ENCODE peak calls at places on chromosomes 11 and 22, in nine cellular contexts. One of them, this sample, is unnamed.
A peak's percentile ranks its signal among the peaks of the same experiment; 100 is the strongest.

GRCh38 chr22:49645791-49646550 is 181.7 kb downstream of the BRD1 start:
- DNase-seq in stimulated activated CD4-positive, alpha-beta T cell treated with anti-CD3 and anti-CD28 coated beads, Interleukin-4, amount 100 ng/mL, for 48 hours: no peak
- DNase-seq in HCEC 1CT: no peak
- DNase-seq in H1: no peak
- DNase-seq in osteocyte: no peak
- DNase-seq in activated CD8-positive, alpha-beta memory T cell treated with anti-CD3 and anti-CD28 coated beads, Interleukin-2, amount 50 U/mL, for 48 hours: no peak
- DNase-seq in OCI-M1: no peak
- DNase-seq in right lobe of liver: no peak
- DNase-seq in activated CD4-positive, alpha-beta T cell treated with anti-CD3 and anti-CD28 coated beads, Interleukin-2, amount 50 U/mL, for 4 hours: no peak
- DNase-seq in this sample: no peak

GRCh38 chr11:11510939-11511338 is 110.9 kb downstream of the GALNT18 start:
- DNase-seq in osteocyte: no peak
- DNase-seq in right lobe of liver: no peak
- DNase-seq in HCEC 1CT: no peak
- DNase-seq in activated CD8-positive, alpha-beta memory T cell treated with anti-CD3 and anti-CD28 coated beads, Interleukin-2, amount 50 U/mL, for 48 hours: no peak
- DNase-seq in OCI-M1: no peak
- DNase-seq in H1: no peak
- DNase-seq in activated CD4-positive, alpha-beta T cell treated with anti-CD3 and anti-CD28 coated beads, Interleukin-2, amount 50 U/mL, for 4 hours: no peak
- DNase-seq in stimulated activated CD4-positive, alpha-beta T cell treated with anti-CD3 and anti-CD28 coated beads, Interleukin-4, amount 100 ng/mL, for 48 hours: no peak
- DNase-seq in this sample: no peak

GRCh38 chr22:21074092-21074715 is 28.5 kb downstream of the LRRC74B start:
- DNase-seq in HCEC 1CT: peak; percentile 80
- DNase-seq in stimulated activated CD4-positive, alpha-beta T cell treated with anti-CD3 and anti-CD28 coated beads, Interleukin-4, amount 100 ng/mL, for 48 hours: no peak
- DNase-seq in OCI-M1: peak; percentile 50
- DNase-seq in activated CD4-positive, alpha-beta T cell treated with anti-CD3 and anti-CD28 coated beads, Interleukin-2, amount 50 U/mL, for 4 hours: no peak
- DNase-seq in activated CD8-positive, alpha-beta memory T cell treated with anti-CD3 and anti-CD28 coated beads, Interleukin-2, amount 50 U/mL, for 48 hours: no peak
- DNase-seq in H1: no peak
- DNase-seq in osteocyte: no peak
- DNase-seq in right lobe of liver: no peak
- DNase-seq in this sample: no peak

GRCh38 chr11:78830277-78830676 is 255.6 kb upstream of the NARS2 start:
- DNase-seq in right lobe of liver: no peak
- DNase-seq in osteocyte: no peak
- DNase-seq in stimulated activated CD4-positive, alpha-beta T cell treated with anti-CD3 and anti-CD28 coated beads, Interleukin-4, amount 100 ng/mL, for 48 hours: no peak
- DNase-seq in activated CD8-positive, alpha-beta memory T cell treated with anti-CD3 and anti-CD28 coated beads, Interleukin-2, amount 50 U/mL, for 48 hours: no peak
- DNase-seq in OCI-M1: no peak
- DNase-seq in HCEC 1CT: no peak
- DNase-seq in H1: no peak
- DNase-seq in activated CD4-positive, alpha-beta T cell treated with anti-CD3 and anti-CD28 coated beads, Interleukin-2, amount 50 U/mL, for 4 hours: no peak
- DNase-seq in this sample: no peak

GRCh38 chr11:92295175-92296137 is 70.8 kb downstream of the FAT3 start:
- DNase-seq in HCEC 1CT: peak; percentile 15
- DNase-seq in activated CD4-positive, alpha-beta T cell treated with anti-CD3 and anti-CD28 coated beads, Interleukin-2, amount 50 U/mL, for 4 hours: no peak
- DNase-seq in right lobe of liver: no peak
- DNase-seq in osteocyte: no peak
- DNase-seq in OCI-M1: no peak
- DNase-seq in H1: no peak
- DNase-seq in stimulated activated CD4-positive, alpha-beta T cell treated with anti-CD3 and anti-CD28 coated beads, Interleukin-4, amount 100 ng/mL, for 48 hours: no peak
- DNase-seq in activated CD8-positive, alpha-beta memory T cell treated with anti-CD3 and anti-CD28 coated beads, Interleukin-2, amount 50 U/mL, for 48 hours: no peak
- DNase-seq in this sample: no peak

GRCh38 chr22:22770280-22770871 is 117.2 kb upstream of the IGLL5 start:
- DNase-seq in activated CD8-positive, alpha-beta memory T cell treated with anti-CD3 and anti-CD28 coated beads, Interleukin-2, amount 50 U/mL, for 48 hours: peak; percentile 82
- DNase-seq in activated CD4-positive, alpha-beta T cell treated with anti-CD3 and anti-CD28 coated beads, Interleukin-2, amount 50 U/mL, for 4 hours: peak; percentile 10
- DNase-seq in osteocyte: peak; percentile 80
- DNase-seq in HCEC 1CT: peak; percentile 17
- DNase-seq in right lobe of liver: peak; percentile 76
- DNase-seq in H1: no peak
- DNase-seq in stimulated activated CD4-positive, alpha-beta T cell treated with anti-CD3 and anti-CD28 coated beads, Interleukin-4, amount 100 ng/mL, for 48 hours: peak; percentile 43
- DNase-seq in OCI-M1: peak; percentile 80
- DNase-seq in this sample: peak; percentile 58

GRCh38 chr11:46537851-46538295 is 56.0 kb downstream of the AMBRA1 start:
- DNase-seq in right lobe of liver: peak; percentile 66
- DNase-seq in osteocyte: no peak
- DNase-seq in stimulated activated CD4-positive, alpha-beta T cell treated with anti-CD3 and anti-CD28 coated beads, Interleukin-4, amount 100 ng/mL, for 48 hours: peak; percentile 35
- DNase-seq in activated CD8-positive, alpha-beta memory T cell treated with anti-CD3 and anti-CD28 coated beads, Interleukin-2, amount 50 U/mL, for 48 hours: peak; percentile 71
- DNase-seq in H1: peak; percentile 79
- DNase-seq in activated CD4-positive, alpha-beta T cell treated with anti-CD3 and anti-CD28 coated beads, Interleukin-2, amount 50 U/mL, for 4 hours: peak; percentile 48
- DNase-seq in HCEC 1CT: peak; percentile 59
- DNase-seq in OCI-M1: peak; percentile 79
- DNase-seq in this sample: no peak

GRCh38 chr11:115665345-115665901 is 161.2 kb upstream of the CADM1 start:
- DNase-seq in activated CD8-positive, alpha-beta memory T cell treated with anti-CD3 and anti-CD28 coated beads, Interleukin-2, amount 50 U/mL, for 48 hours: no peak
- DNase-seq in H1: no peak
- DNase-seq in right lobe of liver: no peak
- DNase-seq in OCI-M1: no peak
- DNase-seq in activated CD4-positive, alpha-beta T cell treated with anti-CD3 and anti-CD28 coated beads, Interleukin-2, amount 50 U/mL, for 4 hours: no peak
- DNase-seq in stimulated activated CD4-positive, alpha-beta T cell treated with anti-CD3 and anti-CD28 coated beads, Interleukin-4, amount 100 ng/mL, for 48 hours: no peak
- DNase-seq in HCEC 1CT: no peak
- DNase-seq in osteocyte: no peak
- DNase-seq in this sample: no peak

GRCh38 chr11:120132645-120133185 is 5.2 kb downstream of the TRIM29 start:
- DNase-seq in H1: no peak
- DNase-seq in right lobe of liver: peak; percentile 6
- DNase-seq in activated CD4-positive, alpha-beta T cell treated with anti-CD3 and anti-CD28 coated beads, Interleukin-2, amount 50 U/mL, for 4 hours: no peak
- DNase-seq in stimulated activated CD4-positive, alpha-beta T cell treated with anti-CD3 and anti-CD28 coated beads, Interleukin-4, amount 100 ng/mL, for 48 hours: no peak
- DNase-seq in OCI-M1: no peak
- DNase-seq in osteocyte: no peak
- DNase-seq in HCEC 1CT: no peak
- DNase-seq in activated CD8-positive, alpha-beta memory T cell treated with anti-CD3 and anti-CD28 coated beads, Interleukin-2, amount 50 U/mL, for 48 hours: no peak
- DNase-seq in this sample: peak; percentile 53

GRCh38 chr11:130136107-130136506 is 23.5 kb upstream of the ST14 start:
- DNase-seq in right lobe of liver: no peak
- DNase-seq in HCEC 1CT: no peak
- DNase-seq in OCI-M1: no peak
- DNase-seq in activated CD4-positive, alpha-beta T cell treated with anti-CD3 and anti-CD28 coated beads, Interleukin-2, amount 50 U/mL, for 4 hours: no peak
- DNase-seq in stimulated activated CD4-positive, alpha-beta T cell treated with anti-CD3 and anti-CD28 coated beads, Interleukin-4, amount 100 ng/mL, for 48 hours: no peak
- DNase-seq in H1: no peak
- DNase-seq in osteocyte: no peak
- DNase-seq in activated CD8-positive, alpha-beta memory T cell treated with anti-CD3 and anti-CD28 coated beads, Interleukin-2, amount 50 U/mL, for 48 hours: no peak
- DNase-seq in this sample: no peak

GRCh38 chr22:50300620-50301257 is 6.7 kb downstream of the PLXNB2 start:
- DNase-seq in osteocyte: no peak
- DNase-seq in activated CD4-positive, alpha-beta T cell treated with anti-CD3 and anti-CD28 coated beads, Interleukin-2, amount 50 U/mL, for 4 hours: no peak
- DNase-seq in right lobe of liver: no peak
- DNase-seq in stimulated activated CD4-positive, alpha-beta T cell treated with anti-CD3 and anti-CD28 coated beads, Interleukin-4, amount 100 ng/mL, for 48 hours: no peak
- DNase-seq in HCEC 1CT: no peak
- DNase-seq in activated CD8-positive, alpha-beta memory T cell treated with anti-CD3 and anti-CD28 coated beads, Interleukin-2, amount 50 U/mL, for 48 hours: no peak
- DNase-seq in OCI-M1: no peak
- DNase-seq in H1: no peak
- DNase-seq in this sample: no peak